ENCODE peak calls at places on chromosomes 7 and 10, in six cellular contexts. R is LoVo, V is fibroblast of lung, Y is SK-MEL-5, Z is cerebellum, A is AG04450. C is an unnamed sample.

GRCh38 chr10:25766213-25766612 is 167.8 kb upstream of the MYO3A start:
- DNase-seq in R (no peak), V (no peak), Y (no peak), Z (no peak), A (no peak), C (no peak)

GRCh38 chr7:75054744-75055527 is 18.7 kb downstream of the RCC1L start:
- DNase-seq in R (no peak), V (peak; percentile 93), Y (no peak), Z (no peak), A (peak; percentile 70), C (no peak)

GRCh38 chr7:135923700-135924261 is 53.4 kb downstream of the MTPN start:
- DNase-seq in R (peak; percentile 12), V (peak; percentile 80), Y (no peak), Z (no peak), A (peak; percentile 54), C (no peak)

GRCh38 chr10:62352356-62352963 is 21.7 kb upstream of the ZNF365 start:
- DNase-seq in R (no peak), V (peak; percentile 16), Y (no peak), Z (no peak), A (no peak), C (no peak)

GRCh38 chr10:93481213-93481930 is 762 bp downstream of the MYOF start:
- DNase-seq in R (no peak), V (peak; percentile 42), Y (no peak), Z (no peak), A (no peak), C (no peak)

GRCh38 chr7:148107741-148108140 is 482.8 kb upstream of the C7orf33 start:
- DNase-seq in R (no peak), V (no peak), Y (no peak), Z (no peak), A (no peak), C (no peak)

GRCh38 chr7:64876792-64877713 is 26.0 kb upstream of the ZNF273 start:
- DNase-seq in R (no peak), V (no peak), Y (peak; percentile 19), Z (peak; percentile 91), A (no peak), C (no peak)

GRCh38 chr10:37434091-37434490 is 308.7 kb downstream of the ANKRD30A start:
- DNase-seq in R (peak; percentile 15), V (no peak), Y (peak; percentile 33), Z (no peak), A (no peak), C (peak; percentile 15)

GRCh38 chr7:134773164-134773563 is 6.3 kb upstream of the CALD1 start:
- DNase-seq in R (no peak), V (no peak), Y (no peak), Z (no peak), A (no peak), C (no peak)

GRCh38 chr10:62492012-62492869 is 118.1 kb downstream of the ZNF365 start:
- DNase-seq in R (peak; percentile 15), V (peak; percentile 39), Y (peak; percentile 42), Z (peak; percentile 2), A (no peak), C (peak; percentile 56)

GRCh38 chr7:143385891-143386781 is 5.0 kb downstream of the ZYX start:
- DNase-seq in R (no peak), V (no peak), Y (no peak), Z (no peak), A (no peak), C (no peak)

GRCh38 chr7:104926905-104927454 is 87.0 kb upstream of the KMT2E start:
- DNase-seq in R (no peak), V (no peak), Y (no peak), Z (no peak), A (no peak), C (no peak)

GRCh38 chr7:45708046-45708950 is 134.1 kb downstream of the ADCY1 start:
- DNase-seq in R (no peak), V (no peak), Y (no peak), Z (no peak), A (no peak), C (no peak)